ENCODE peak calls at places on chromosomes 5 and 9, in seven cellular contexts. F, G, S, L, M, V and Z are unnamed samples.

GRCh38 chr5:15844871-15845270 is 334.7 kb downstream of the MARCHF11 start:
- DNase-seq in F (no peak), G (no peak), S (no peak), L (no peak), M (no peak), V (no peak), Z (no peak)

GRCh38 chr5:58182287-58182841 is 277.5 kb downstream of the PLK2 start:
- DNase-seq in F (no peak), G (no peak), S (no peak), L (no peak), M (no peak), V (no peak), Z (no peak)

GRCh38 chr5:93348231-93348630 is 232.8 kb downstream of the NR2F1-AS1 start:
- DNase-seq in F (no peak), G (no peak), S (no peak), L (no peak), M (no peak), V (no peak), Z (no peak)

GRCh38 chr9:135898634-135899407 is 8.5 kb downstream of the CAMSAP1 start:
- DNase-seq in F (no peak), G (no peak), S (no peak), L (no peak), M (no peak), V (no peak), Z (no peak)

GRCh38 chr5:124309241-124309977 is 437.0 kb downstream of the ZNF608 start:
- DNase-seq in F (no peak), G (no peak), S (peak; percentile 62), L (no peak), M (no peak), V (no peak), Z (no peak)

GRCh38 chr9:134889386-134890214 is 9.0 kb downstream of the FCN2 start:
- DNase-seq in F (no peak), G (no peak), S (no peak), L (no peak), M (no peak), V (no peak), Z (no peak)

GRCh38 chr5:110790673-110791072 is 51.9 kb downstream of the SLC25A46 start:
- DNase-seq in F (no peak), G (no peak), S (no peak), L (no peak), M (no peak), V (no peak), Z (no peak)

GRCh38 chr9:121731919-121732318 is 80.5 kb downstream of the DAB2IP start:
- DNase-seq in F (no peak), G (no peak), S (no peak), L (no peak), M (no peak), V (no peak), Z (no peak)

GRCh38 chr9:68895741-68896478 is 118.0 kb downstream of the PRKACG start:
- DNase-seq in F (no peak), G (no peak), S (no peak), L (no peak), M (peak; percentile 28), V (no peak), Z (no peak)

GRCh38 chr5:25550793-25551192 is 906.0 kb upstream of the CDH10 start:
- DNase-seq in F (no peak), G (no peak), S (no peak), L (no peak), M (no peak), V (no peak), Z (no peak)

GRCh38 chr9:137975936-137976565 is 98.5 kb downstream of the CACNA1B start:
- DNase-seq in F (no peak), G (no peak), S (no peak), L (peak; percentile 11), M (no peak), V (no peak), Z (peak; percentile 32)

GRCh38 chr5:138504799-138505198 is 38.2 kb downstream of the ETF1 start:
- DNase-seq in F (no peak), G (no peak), S (no peak), L (peak; percentile 51), M (no peak), V (no peak), Z (no peak)

GRCh38 chr5:143536364-143536763 is 132.9 kb upstream of the NR3C1 start:
- DNase-seq in F (no peak), G (no peak), S (no peak), L (no peak), M (no peak), V (no peak), Z (no peak)

GRCh38 chr5:119290161-119290569 is 65.7 kb upstream of the TNFAIP8 start:
- DNase-seq in F (no peak), G (no peak), S (no peak), L (no peak), M (no peak), V (no peak), Z (no peak)

GRCh38 chr9:4964540-4964939 is 20.5 kb upstream of the JAK2 start:
- DNase-seq in F (no peak), G (no peak), S (no peak), L (no peak), M (no peak), V (no peak), Z (no peak)

GRCh38 chr5:132526290-132526973 is 16.9 kb downstream of the IL5 start:
- DNase-seq in F (peak; percentile 33), G (peak; percentile 48), S (peak; percentile 72), L (no peak), M (peak; percentile 49), V (peak; percentile 83), Z (no peak)